ENCODE peak calls at places on chromosomes 6 and 20, in six cellular contexts. E is right cardiac atrium; K is Jurkat, Clone E6-1; M is heart left ventricle; R is MM.1S; V is bronchial epithelial cell. S is an unnamed sample.

GRCh38 chr6:31945507-31946369 is at the start of gene CFB:
- DNase-seq in E (peak), K (no peak), M (peak), R (no peak), V (peak), S (peak)

GRCh38 chr6:129686941-129687627 is 22.9 kb downstream of the ARHGAP18 start:
- DNase-seq in E (no peak), K (peak), M (no peak), R (peak), V (peak), S (peak)

GRCh38 chr6:95478941-95479340 is 98.4 kb upstream of the MANEA start:
- DNase-seq in E (no peak), K (no peak), M (no peak), R (no peak), V (no peak), S (no peak)

GRCh38 chr6:57207141-57207540 is 15.0 kb downstream of the RAB23 start:
- DNase-seq in E (no peak), K (no peak), M (no peak), R (no peak), V (peak), S (no peak)

GRCh38 chr6:144265390-144265789 is 19.7 kb upstream of the UTRN start:
- DNase-seq in E (no peak), K (no peak), M (no peak), R (peak), V (peak), S (no peak)

GRCh38 chr20:23340524-23340923 is 10.1 kb upstream of the NXT1 start:
- DNase-seq in E (peak), K (peak), M (peak), R (no peak), V (peak), S (peak)

GRCh38 chr6:376823-377571 is 14.6 kb upstream of the IRF4 start:
- DNase-seq in E (no peak), K (no peak), M (no peak), R (no peak), V (no peak), S (no peak)

GRCh38 chr6:25334793-25335192 is 55.6 kb downstream of the CARMIL1 start:
- DNase-seq in E (no peak), K (no peak), M (no peak), R (no peak), V (no peak), S (no peak)

GRCh38 chr6:3617681-3618299 is 133.7 kb downstream of the PXDC1 start:
- DNase-seq in E (no peak), K (no peak), M (no peak), R (no peak), V (no peak), S (no peak)

GRCh38 chr6:74720923-74721322 is 484.9 kb downstream of the COL12A1 start:
- DNase-seq in E (no peak), K (no peak), M (no peak), R (no peak), V (peak), S (no peak)

GRCh38 chr6:409370-409972 is 17.9 kb downstream of the IRF4 start:
- DNase-seq in E (no peak), K (no peak), M (no peak), R (no peak), V (no peak), S (no peak)

GRCh38 chr20:58700823-58701222 is 8.2 kb downstream of the NPEPL1 start:
- DNase-seq in E (peak), K (no peak), M (no peak), R (no peak), V (no peak), S (peak)

GRCh38 chr6:140671926-140672325 is 1297.5 kb upstream of the CITED2 start:
- DNase-seq in E (no peak), K (no peak), M (no peak), R (no peak), V (peak), S (no peak)

GRCh38 chr20:14441201-14441600 is 103.8 kb upstream of the FLRT3 start:
- DNase-seq in E (no peak), K (peak), M (no peak), R (no peak), V (peak), S (no peak)

GRCh38 chr6:149897855-149898744 is at the start of gene RAET1E:
- DNase-seq in E (no peak), K (no peak), M (no peak), R (no peak), V (no peak), S (peak)
- H3K4me3 ChIP-seq in E (no peak), K (no peak), M (peak), R (no peak), V (peak), S (peak)

GRCh38 chr6:36752886-36753506 is 55.4 kb downstream of the RAB44 start:
- DNase-seq in E (peak), K (no peak), M (no peak), R (peak), V (no peak), S (peak)
- H3K4me3 ChIP-seq in E (no peak), K (no peak), M (no peak), R (no peak), V (no peak), S (no peak)

DNA sequence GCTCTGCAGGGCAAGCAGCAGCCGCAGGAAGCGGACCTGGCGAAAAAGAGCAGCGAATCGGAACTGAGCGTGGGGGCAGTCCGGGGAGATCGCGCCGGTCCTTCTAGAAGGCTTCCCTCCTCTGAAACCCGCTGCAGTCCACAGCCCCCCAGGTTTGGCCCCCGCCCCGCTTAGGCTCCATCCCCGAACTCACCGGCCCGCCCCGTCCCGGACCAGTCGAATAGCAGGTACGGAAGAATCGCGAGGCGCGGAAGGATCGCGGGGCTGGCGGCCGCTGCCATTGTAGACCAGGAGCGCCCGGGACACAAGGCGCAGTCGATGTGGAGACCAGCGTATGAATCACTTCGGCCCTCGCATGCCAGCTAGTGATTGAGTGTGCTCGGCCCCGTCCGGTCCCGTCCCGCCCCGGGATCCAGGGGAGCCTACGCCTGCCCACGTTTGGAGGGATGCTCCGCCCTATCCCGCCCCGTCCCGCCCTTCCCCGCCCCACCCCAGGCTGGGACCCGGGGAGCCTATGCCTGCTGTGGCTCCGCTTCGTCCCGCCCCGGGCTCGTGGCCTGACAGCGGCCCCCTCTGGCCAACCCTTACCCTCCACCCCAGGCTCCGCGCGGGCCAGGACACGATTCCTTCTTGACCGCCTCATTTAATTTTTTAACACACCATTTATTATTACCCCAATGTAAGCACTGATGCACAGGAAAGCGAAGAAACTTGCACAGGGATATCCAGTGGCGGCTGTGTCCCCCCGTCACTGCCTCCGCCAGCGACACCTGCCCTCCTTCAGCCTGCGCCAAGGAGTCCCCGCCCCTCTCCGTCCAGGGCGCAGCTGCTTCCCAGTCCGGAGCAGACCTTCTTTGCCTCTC is at the start of gene ULBP3:
- DNase-seq in E (peak), K (no peak), M (peak), R (peak), V (peak), S (peak)
- H3K4me3 ChIP-seq in E (peak), K (no peak), M (peak), R (peak), V (peak), S (peak)

GRCh38 chr20:32365560-32365959 is 7.4 kb downstream of the ASXL1 start:
- DNase-seq in E (no peak), K (no peak), M (no peak), R (no peak), V (no peak), S (no peak)
- H3K4me3 ChIP-seq in E (no peak), K (no peak), M (no peak), R (no peak), V (no peak), S (no peak)

S was measured in transverse colon.